ENCODE peak calls at places on chromosomes 11 and 22, in four cellular contexts. C, B, S and T are unnamed samples.

GRCh38 chr22:29780781-29781676 is 13.9 kb downstream of the UQCR10 start:
- DNase-seq in C (no peak), B (no peak), S (no peak), T (no peak)

GRCh38 chr11:64447717-64448598 is 89.0 kb downstream of the RPS6KA4 start:
- DNase-seq in C (no peak), S (no peak), B (peak; percentile 74), T (no peak)

GRCh38 chr11:3155216-3155615 is 9.9 kb downstream of the OSBPL5 start:
- DNase-seq in C (no peak), B (no peak), S (no peak), T (no peak)

GRCh38 chr11:63670077-63670737 is 969 bp downstream of the ATL3 start:
- DNase-seq in C (no peak), S (no peak), B (no peak), T (no peak)

GRCh38 chr11:131710511-131710910 is 340.1 kb downstream of the NTM start:
- DNase-seq in C (no peak), S (no peak), B (no peak), T (no peak)

GRCh38 chr11:95592455-95592854 is 197.1 kb downstream of the FAM76B start:
- DNase-seq in B (no peak), C (no peak), S (no peak), T (no peak)

GRCh38 chr22:20777420-20778177 is 3.7 kb downstream of the SERPIND1 start:
- DNase-seq in B (peak; percentile 68), C (no peak), S (no peak), T (no peak)

GRCh38 chr11:95972055-95972454 is 48.1 kb upstream of the MTMR2 start:
- DNase-seq in B (no peak), C (no peak), S (no peak), T (no peak)

GRCh38 chr22:49164773-49165320 is 662.8 kb downstream of the BRD1 start:
- DNase-seq in S (no peak), B (no peak), C (no peak), T (no peak)

GRCh38 chr11:45110562-45110961 is 35.9 kb upstream of the PRDM11 start:
- DNase-seq in C (peak; percentile 91), B (peak; percentile 65), S (peak; percentile 71), T (no peak)

DNA sequence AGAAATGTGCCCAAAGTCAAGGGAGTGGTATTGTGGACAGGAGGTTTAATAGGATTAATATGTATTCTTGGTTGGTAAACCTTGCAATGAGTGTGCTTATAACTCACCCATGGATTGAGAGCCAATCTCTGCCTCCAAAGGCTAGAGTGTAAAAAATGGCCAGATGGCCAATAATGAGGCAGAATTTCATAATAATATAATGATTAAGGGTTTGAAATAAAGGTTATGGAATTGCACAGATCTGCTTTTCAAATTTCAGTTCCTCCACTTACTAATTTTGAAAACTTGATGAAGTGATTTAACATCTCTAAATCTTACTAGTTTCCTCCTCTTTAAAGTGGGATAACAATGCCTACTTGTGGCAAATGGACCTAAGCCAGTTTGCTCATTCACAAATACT is 94.8 kb downstream of the BDNF start:
- DNase-seq in C (no peak), B (no peak), S (no peak), T (no peak)
- H3K4me3 ChIP-seq in C (no peak overlapping the region), B (no peak overlapping the region), S (no peak overlapping the region), T (no peak overlapping the region)

GRCh38 chr11:68416070-68416578 is 44.4 kb upstream of the PPP6R3 start:
- DNase-seq in S (no peak), C (no peak), B (no peak), T (no peak)
- H3K36me3 ChIP-seq in S (no peaks in the 10 kb centered on the region), C (peaks cover 51% of the 10 kb centered on the region), B (peaks cover 2% of the 10 kb centered on the region), T (peaks cover 9% of the 10 kb centered on the region)

GRCh38 chr11:21465920-21466319 is 727.0 kb upstream of the ANO5 start:
- DNase-seq in B (no peak), S (no peak), C (no peak), T (no peak)
- H3K4me1 ChIP-seq in B (no peaks in the 10 kb centered on the region), S (no peaks in the 10 kb centered on the region), C (no peaks in the 10 kb centered on the region), T (no peaks in the 10 kb centered on the region)

GRCh38 chr22:17779286-17780115 is 5.2 kb upstream of the BID start:
- DNase-seq in S (no peak), C (no peak), B (no peak), T (no peak)

GRCh38 chr22:17778412-17778976 is 4.2 kb upstream of the BID start:
- DNase-seq in B (no peak), C (no peak), S (no peak), T (no peak)

GRCh38 chr22:17777005-17777716 is 2.9 kb upstream of the BID start:
- DNase-seq in B (no peak), S (peak; percentile 71), C (no peak), T (peak; percentile 61)

GRCh38 chr22:17775781-17776470 is 1.7 kb upstream of the BID start:
- DNase-seq in C (no peak), B (no peak), S (no peak), T (no peak)

DNA sequence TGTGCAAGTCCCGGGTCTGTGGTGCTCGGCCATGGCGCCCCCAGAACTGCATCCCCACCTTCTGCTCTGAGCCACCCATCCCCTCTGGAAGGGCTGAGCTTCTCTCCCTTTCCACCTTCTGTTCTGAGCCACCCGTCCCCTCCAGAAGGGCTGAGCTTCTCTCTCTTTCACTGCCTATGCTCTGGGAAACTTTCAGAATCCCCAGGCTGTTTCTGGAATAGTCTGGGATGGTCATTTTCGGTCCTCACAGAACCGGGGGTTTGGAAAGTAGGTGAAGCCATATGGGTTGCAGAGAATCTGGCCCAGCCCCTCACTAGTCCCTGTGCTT is 3.4 kb upstream of the BID start:
- DNase-seq in B (no peak), C (no peak), S (no peak), T (no peak)
- H3K4me3 ChIP-seq in B (no peak overlapping the region), C (no peak overlapping the region), S (peak overlapping the region; percentile 98), T (peak overlapping the region; percentile 24)

GRCh38 chr11:74641289-74641688 is 48.9 kb downstream of the POLD3 start:
- DNase-seq in C (no peak), B (no peak), S (no peak), T (no peak)

GRCh38 chr11:74642912-74643311 is 50.5 kb downstream of the POLD3 start:
- DNase-seq in S (no peak), C (no peak), B (no peak), T (no peak)

GRCh38 chr11:74639533-74639932 is 47.2 kb downstream of the POLD3 start:
- DNase-seq in S (no peak), C (no peak), B (no peak), T (no peak)

GRCh38 chr11:74644084-74644483 is 51.7 kb downstream of the POLD3 start:
- DNase-seq in S (no peak), C (no peak), B (no peak), T (no peak)

GRCh38 chr11:74641905-74642304 is 49.5 kb downstream of the POLD3 start:
- DNase-seq in C (no peak), B (no peak), S (no peak), T (no peak)
- H3K36me3 ChIP-seq in C (peaks cover 32% of the 10 kb centered on the region), B (no peaks in the 10 kb centered on the region), S (peaks cover 18% of the 10 kb centered on the region), T (peaks cover 15% of the 10 kb centered on the region)

GRCh38 chr11:126357969-126358762 is 2.7 kb downstream of the ST3GAL4 start:
- DNase-seq in S (no peak), C (no peak), B (no peak), T (no peak)
- H3K4me1 ChIP-seq in S (peaks cover 20% of the 10 kb centered on the region), C (peaks cover 77% of the 10 kb centered on the region), B (no peaks in the 10 kb centered on the region), T (peaks cover 25% of the 10 kb centered on the region)

DNA sequence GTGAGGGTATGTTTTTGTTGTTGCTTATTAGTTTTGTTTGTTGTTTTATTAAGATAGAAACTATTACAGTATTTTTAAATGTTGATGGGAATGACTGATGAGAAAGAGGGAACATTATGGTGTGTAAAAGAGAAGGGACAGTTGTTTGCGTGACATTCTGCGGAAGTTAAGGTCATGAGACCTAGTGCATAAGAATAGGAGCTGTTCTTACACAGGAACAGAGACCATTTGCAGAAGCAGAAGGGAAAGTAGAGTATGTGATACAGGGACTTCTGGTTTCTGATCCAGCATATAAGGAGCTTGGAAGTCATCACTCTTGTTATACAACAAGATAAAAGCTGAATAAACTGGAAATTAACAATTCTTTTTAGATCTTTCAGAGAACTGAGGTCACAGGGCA is 299.2 kb upstream of the API5 start:
- DNase-seq in S (no peak), C (no peak), B (no peak), T (no peak)
- H3K4me3 ChIP-seq in S (no peak overlapping the region), C (no peak overlapping the region), B (no peak overlapping the region), T (no peak overlapping the region)

GRCh38 chr22:38398609-38399401 is 56.2 kb downstream of the KCNJ4 start:
- DNase-seq in C (no peak), B (peak; percentile 81), S (peak; percentile 85), T (peak; percentile 78)

GRCh38 chr22:38404419-38404818 is 50.6 kb downstream of the KCNJ4 start:
- DNase-seq in C (no peak), S (no peak), B (no peak), T (no peak)

GRCh38 chr22:38403806-38404205 is 51.2 kb downstream of the KCNJ4 start:
- DNase-seq in S (no peak), C (no peak), B (no peak), T (no peak)

GRCh38 chr22:38401336-38402084 is 53.5 kb downstream of the KCNJ4 start:
- DNase-seq in S (no peak), C (no peak), B (no peak), T (no peak)

GRCh38 chr22:38402204-38402603 is 52.8 kb downstream of the KCNJ4 start:
- DNase-seq in B (no peak), S (no peak), C (no peak), T (no peak)
- H3K36me3 ChIP-seq in B (no peaks in the 10 kb centered on the region), S (no peaks in the 10 kb centered on the region), C (no peaks in the 10 kb centered on the region), T (no peaks in the 10 kb centered on the region)